ENCODE peak calls at places on chromosomes 6 and 20, in ten cellular contexts. R is iPS-NIHi11, G is Daoy, P is LoVo, X is lung microvascular endothelial cell, V is HT1080, M is RCC 7860, L is C1 segment of cervical spinal cord, H is NCI-H748 treated with DMSO at 0.1 percent for 48 hours, I is brain microvascular endothelial cell. Z is an unnamed sample.
A peak's percentile ranks its signal among the peaks of the same experiment; 100 is the strongest.

GRCh38 chr6:139970591-139970991 is 596.1 kb upstream of the CITED2 start:
- DNase-seq in R (no peak), G (no peak), P (no peak), X (no peak), V (peak; percentile 18), M (no peak), L (no peak), H (no peak), I (no peak), Z (peak; percentile 42)

GRCh38 chr20:9617062-9617461 is 102.7 kb downstream of the LAMP5 start:
- DNase-seq in R (peak; percentile 56), G (peak; percentile 57), P (peak; percentile 79), X (peak; percentile 81), V (peak; percentile 45), M (peak; percentile 20), L (no peak), H (peak; percentile 96), I (peak; percentile 56), Z (peak; percentile 75)

GRCh38 chr20:47857994-47858557 is 72.8 kb upstream of the SULF2 start:
- DNase-seq in R (no peak), G (peak; percentile 31), P (no peak), X (no peak), V (no peak), M (no peak), L (no peak), H (peak; percentile 15), I (no peak), Z (no peak)

GRCh38 chr20:4412216-4412615 is 309.5 kb upstream of the PRND start:
- DNase-seq in R (no peak), G (no peak), P (no peak), X (no peak), V (no peak), M (no peak), L (no peak), H (no peak), I (no peak), Z (no peak)

GRCh38 chr6:134822920-134823430 is 126.9 kb downstream of the ALDH8A1 start:
- DNase-seq in R (peak; percentile 88), G (peak; percentile 78), P (peak; percentile 76), X (peak; percentile 93), V (peak; percentile 79), M (peak; percentile 68), L (no peak), H (peak; percentile 80), I (peak; percentile 85), Z (peak; percentile 89)

GRCh38 chr6:129555206-129555832 is 154.7 kb downstream of the ARHGAP18 start:
- DNase-seq in R (no peak), G (no peak), P (no peak), X (no peak), V (no peak), M (no peak), L (no peak), H (no peak), I (no peak), Z (peak; percentile 82)

GRCh38 chr20:8646716-8647115 is 422.2 kb upstream of the PLCB4 start:
- DNase-seq in R (no peak), G (peak; percentile 15), P (no peak), X (no peak), V (peak; percentile 83), M (peak; percentile 49), L (no peak), H (no peak), I (no peak), Z (no peak)

GRCh38 chr20:51189814-51190782 is 167.2 kb upstream of the KCNG1 start:
- DNase-seq in R (no peak), G (no peak), P (no peak), X (no peak), V (no peak), M (no peak), L (no peak), H (no peak), I (no peak), Z (no peak)

GRCh38 chr20:9119776-9120175 is 50.9 kb downstream of the PLCB4 start:
- DNase-seq in R (no peak), G (peak; percentile 18), P (peak; percentile 1), X (no peak), V (no peak), M (no peak), L (no peak), H (no peak), I (no peak), Z (no peak)

GRCh38 chr20:62638680-62639406 is 3.5 kb upstream of the SLCO4A1 start:
- DNase-seq in R (no peak), G (no peak), P (no peak), X (no peak), V (no peak), M (no peak), L (no peak), H (no peak), I (no peak), Z (no peak)

GRCh38 chr6:130107710-130108109 is 89.3 kb downstream of the L3MBTL3 start:
- DNase-seq in R (no peak), G (no peak), P (no peak), X (no peak), V (no peak), M (no peak), L (no peak), H (no peak), I (no peak), Z (no peak)

GRCh38 chr6:119683022-119683421 is 333.5 kb upstream of the MAN1A1 start:
- DNase-seq in R (peak; percentile 31), G (peak; percentile 8), P (no peak), X (no peak), V (no peak), M (no peak), L (no peak), H (peak; percentile 30), I (no peak), Z (no peak)

GRCh38 chr6:139784222-139784769 is 409.8 kb upstream of the CITED2 start:
- DNase-seq in R (no peak), G (no peak), P (no peak), X (no peak), V (no peak), M (no peak), L (no peak), H (no peak), I (no peak), Z (no peak)

GRCh38 chr6:122789862-122790739 is 1.0 kb downstream of the SMPDL3A start:
- DNase-seq in R (peak; percentile 21), G (peak; percentile 5), P (peak; percentile 61), X (peak; percentile 29), V (no peak), M (peak; percentile 61), L (no peak), H (peak; percentile 79), I (peak; percentile 43), Z (peak; percentile 78)

GRCh38 chr20:32443386-32443974 is 85.3 kb downstream of the ASXL1 start:
- DNase-seq in R (no peak), G (no peak), P (no peak), X (no peak), V (peak; percentile 28), M (no peak), L (no peak), H (no peak), I (no peak), Z (no peak)

GRCh38 chr6:11975353-11975977 is 36.6 kb upstream of the HIVEP1 start:
- DNase-seq in R (no peak), G (no peak), P (no peak), X (no peak), V (no peak), M (no peak), L (no peak), H (no peak), I (no peak), Z (no peak)

GRCh38 chr6:99295276-99295675 is 54.2 kb downstream of the FAXC start:
- DNase-seq in R (no peak), G (no peak), P (no peak), X (no peak), V (no peak), M (no peak), L (no peak), H (no peak), I (no peak), Z (no peak)

GRCh38 chr6:63676412-63677114 is 41.0 kb downstream of the PHF3 start:
- DNase-seq in R (no peak), G (no peak), P (no peak), X (no peak), V (no peak), M (no peak), L (no peak), H (no peak), I (no peak), Z (no peak)

GRCh38 chr6:142323377-142323776 is 21.6 kb downstream of the ADGRG6 start:
- DNase-seq in R (no peak), G (peak; percentile 56), P (peak; percentile 82), X (no peak), V (no peak), M (peak; percentile 60), L (no peak), H (peak; percentile 90), I (no peak), Z (no peak)

GRCh38 chr6:105794263-105794662 is 291.9 kb upstream of the PRDM1 start:
- DNase-seq in R (peak; percentile 62), G (no peak), P (peak; percentile 58), X (no peak), V (no peak), M (peak; percentile 31), L (no peak), H (no peak), I (no peak), Z (no peak)